ENCODE peak calls at places on chromosomes 16 and 17, in five cellular contexts. V, L, M, A and U are unnamed samples.

GRCh38 chr17:17484451-17484899 is 7.7 kb downstream of the MED9 start:
- DNase-seq in V (no peak), A (no peak), M (no peak), L (no peak), U (no peak)

GRCh38 chr16:12679660-12680272 is 123.9 kb downstream of the CPPED1 start:
- DNase-seq in M (no peak), V (no peak), L (no peak), A (no peak), U (no peak)

GRCh38 chr16:27515874-27516353 is 33.8 kb downstream of the GTF3C1 start:
- DNase-seq in A (peak; percentile 67), L (no peak), M (no peak), V (peak; percentile 17), U (no peak)

GRCh38 chr16:89096768-89097527 is 3.3 kb downstream of the ACSF3 start:
- DNase-seq in L (no peak), V (no peak), A (no peak), M (no peak), U (no peak)

GRCh38 chr17:18225562-18226283 is at the start of gene LLGL1:
- DNase-seq in V (peak; percentile 18), M (no peak), A (no peak), L (no peak), U (no peak)

GRCh38 chr16:57530104-57530522 is 6.3 kb downstream of the CCDC102A start:
- DNase-seq in V (no peak), L (no peak), A (peak; percentile 61), M (peak; percentile 58), U (peak; percentile 74)

GRCh38 chr16:67761924-67762323 is 42.8 kb upstream of the GFOD2 start:
- DNase-seq in V (no peak), L (no peak), M (no peak), A (no peak), U (no peak)

GRCh38 chr16:10827691-10828341 is 9.2 kb upstream of the TVP23A start:
- DNase-seq in A (peak; percentile 95), V (no peak), M (peak; percentile 74), L (no peak), U (peak; percentile 81)

GRCh38 chr17:46916623-46917022 is 6.3 kb upstream of the GOSR2 start:
- DNase-seq in A (no peak), L (no peak), V (no peak), M (no peak), U (no peak)

GRCh38 chr17:41811549-41812175 is at the start of gene P3H4:
- DNase-seq in A (peak; percentile 93), V (peak; percentile 74), M (peak; percentile 77), L (peak; percentile 72), U (peak; percentile 80)

GRCh38 chr17:39150795-39151679 is at the start of gene PLXDC1:
- DNase-seq in V (no peak), M (no peak), A (peak; percentile 71), L (no peak), U (no peak)

GRCh38 chr17:14942511-14943185 is 322.5 kb downstream of the PMP22 start:
- DNase-seq in A (no peak), V (no peak), M (no peak), L (no peak), U (no peak)

GRCh38 chr16:70437582-70438324 is 1.1 kb downstream of the ST3GAL2 start:
- DNase-seq in M (no peak), V (peak; percentile 26), L (no peak), A (no peak), U (no peak)